ENCODE peak calls at places on chromosome 11, in nine cellular contexts. One of them, this sample, is unnamed.

GRCh38 chr11:130979386-130979972 is 63.2 kb upstream of the SNX19 start:
- DNase-seq in lung: no peak
- DNase-seq in aorta: no peak
- DNase-seq in activated effector memory CD4-positive, alpha-beta T cell treated with anti-CD3 and anti-CD28 coated beads, Interleukin-2, amount 50 U/mL, for 16 hours: no peak
- DNase-seq in HEK293T: peak
- DNase-seq in NCI-H1105: peak
- DNase-seq in suprapubic skin: no peak
- DNase-seq in MM.1S: peak
- DNase-seq in LoVo: peak
- DNase-seq in this sample: no peak

GRCh38 chr11:45237666-45238348 is 48.3 kb downstream of the SYT13 start:
- DNase-seq in activated effector memory CD4-positive, alpha-beta T cell treated with anti-CD3 and anti-CD28 coated beads, Interleukin-2, amount 50 U/mL, for 16 hours: no peak
- DNase-seq in MM.1S: no peak
- DNase-seq in NCI-H1105: no peak
- DNase-seq in lung: no peak
- DNase-seq in HEK293T: no peak
- DNase-seq in LoVo: no peak
- DNase-seq in suprapubic skin: no peak
- DNase-seq in aorta: no peak
- DNase-seq in this sample: peak

GRCh38 chr11:131624526-131624925 is 254.1 kb downstream of the NTM start:
- DNase-seq in HEK293T: no peak
- DNase-seq in LoVo: no peak
- DNase-seq in NCI-H1105: no peak
- DNase-seq in activated effector memory CD4-positive, alpha-beta T cell treated with anti-CD3 and anti-CD28 coated beads, Interleukin-2, amount 50 U/mL, for 16 hours: no peak
- DNase-seq in suprapubic skin: no peak
- DNase-seq in MM.1S: no peak
- DNase-seq in lung: no peak
- DNase-seq in aorta: no peak
- DNase-seq in this sample: no peak

GRCh38 chr11:3000032-3000961 is 8.2 kb upstream of the NAP1L4 start:
- DNase-seq in activated effector memory CD4-positive, alpha-beta T cell treated with anti-CD3 and anti-CD28 coated beads, Interleukin-2, amount 50 U/mL, for 16 hours: peak
- DNase-seq in lung: no peak
- DNase-seq in HEK293T: peak
- DNase-seq in NCI-H1105: peak
- DNase-seq in aorta: peak
- DNase-seq in MM.1S: no peak
- DNase-seq in LoVo: no peak
- DNase-seq in suprapubic skin: peak
- DNase-seq in this sample: peak

GRCh38 chr11:66847461-66848232 is 4.4 kb downstream of the RCE1 start:
- DNase-seq in lung: no peak
- DNase-seq in LoVo: no peak
- DNase-seq in activated effector memory CD4-positive, alpha-beta T cell treated with anti-CD3 and anti-CD28 coated beads, Interleukin-2, amount 50 U/mL, for 16 hours: no peak
- DNase-seq in HEK293T: no peak
- DNase-seq in aorta: peak
- DNase-seq in MM.1S: no peak
- DNase-seq in suprapubic skin: peak
- DNase-seq in NCI-H1105: no peak
- DNase-seq in this sample: no peak

GRCh38 chr11:84522331-84522730 is 1104.8 kb downstream of the DLG2 start:
- DNase-seq in suprapubic skin: no peak
- DNase-seq in lung: no peak
- DNase-seq in LoVo: no peak
- DNase-seq in NCI-H1105: no peak
- DNase-seq in HEK293T: no peak
- DNase-seq in activated effector memory CD4-positive, alpha-beta T cell treated with anti-CD3 and anti-CD28 coated beads, Interleukin-2, amount 50 U/mL, for 16 hours: no peak
- DNase-seq in aorta: no peak
- DNase-seq in MM.1S: no peak
- DNase-seq in this sample: no peak

GRCh38 chr11:70661763-70662501 is 263.6 kb downstream of the CTTN start:
- DNase-seq in HEK293T: no peak
- DNase-seq in MM.1S: no peak
- DNase-seq in lung: no peak
- DNase-seq in aorta: no peak
- DNase-seq in suprapubic skin: no peak
- DNase-seq in NCI-H1105: no peak
- DNase-seq in LoVo: no peak
- DNase-seq in activated effector memory CD4-positive, alpha-beta T cell treated with anti-CD3 and anti-CD28 coated beads, Interleukin-2, amount 50 U/mL, for 16 hours: no peak
- DNase-seq in this sample: peak

GRCh38 chr11:46808804-46809431 is 37.2 kb downstream of the CKAP5 start:
- DNase-seq in NCI-H1105: peak
- DNase-seq in lung: no peak
- DNase-seq in LoVo: no peak
- DNase-seq in HEK293T: peak
- DNase-seq in MM.1S: peak
- DNase-seq in aorta: no peak
- DNase-seq in activated effector memory CD4-positive, alpha-beta T cell treated with anti-CD3 and anti-CD28 coated beads, Interleukin-2, amount 50 U/mL, for 16 hours: no peak
- DNase-seq in suprapubic skin: no peak
- DNase-seq in this sample: no peak

GRCh38 chr11:19628018-19628417 is 84.6 kb upstream of the NAV2 start:
- DNase-seq in HEK293T: no peak
- DNase-seq in MM.1S: no peak
- DNase-seq in activated effector memory CD4-positive, alpha-beta T cell treated with anti-CD3 and anti-CD28 coated beads, Interleukin-2, amount 50 U/mL, for 16 hours: no peak
- DNase-seq in suprapubic skin: peak
- DNase-seq in LoVo: no peak
- DNase-seq in aorta: peak
- DNase-seq in NCI-H1105: no peak
- DNase-seq in lung: peak
- DNase-seq in this sample: no peak

GRCh38 chr11:119484741-119485605 is 62.0 kb upstream of the THY1 start:
- DNase-seq in MM.1S: no peak
- DNase-seq in NCI-H1105: no peak
- DNase-seq in lung: no peak
- DNase-seq in LoVo: no peak
- DNase-seq in HEK293T: no peak
- DNase-seq in activated effector memory CD4-positive, alpha-beta T cell treated with anti-CD3 and anti-CD28 coated beads, Interleukin-2, amount 50 U/mL, for 16 hours: peak
- DNase-seq in suprapubic skin: peak
- DNase-seq in aorta: no peak
- DNase-seq in this sample: no peak

GRCh38 chr11:93359396-93359795 is 28.9 kb downstream of the DEUP1 start:
- DNase-seq in NCI-H1105: no peak
- DNase-seq in activated effector memory CD4-positive, alpha-beta T cell treated with anti-CD3 and anti-CD28 coated beads, Interleukin-2, amount 50 U/mL, for 16 hours: no peak
- DNase-seq in lung: no peak
- DNase-seq in HEK293T: no peak
- DNase-seq in suprapubic skin: no peak
- DNase-seq in MM.1S: no peak
- DNase-seq in aorta: no peak
- DNase-seq in LoVo: no peak
- DNase-seq in this sample: no peak

GRCh38 chr11:73028621-73029020 is 113.5 kb downstream of the FCHSD2 start:
- DNase-seq in activated effector memory CD4-positive, alpha-beta T cell treated with anti-CD3 and anti-CD28 coated beads, Interleukin-2, amount 50 U/mL, for 16 hours: no peak
- DNase-seq in MM.1S: no peak
- DNase-seq in aorta: no peak
- DNase-seq in lung: no peak
- DNase-seq in HEK293T: no peak
- DNase-seq in suprapubic skin: no peak
- DNase-seq in LoVo: no peak
- DNase-seq in NCI-H1105: no peak
- DNase-seq in this sample: no peak

GRCh38 chr11:115912484-115912945 is 408.3 kb upstream of the CADM1 start:
- DNase-seq in lung: no peak
- DNase-seq in NCI-H1105: peak
- DNase-seq in aorta: no peak
- DNase-seq in suprapubic skin: no peak
- DNase-seq in activated effector memory CD4-positive, alpha-beta T cell treated with anti-CD3 and anti-CD28 coated beads, Interleukin-2, amount 50 U/mL, for 16 hours: no peak
- DNase-seq in MM.1S: peak
- DNase-seq in HEK293T: peak
- DNase-seq in LoVo: no peak
- DNase-seq in this sample: no peak

GRCh38 chr11:65651589-65652510 is 10.9 kb downstream of the RELA start:
- DNase-seq in MM.1S: no peak
- DNase-seq in HEK293T: no peak
- DNase-seq in LoVo: peak
- DNase-seq in NCI-H1105: no peak
- DNase-seq in activated effector memory CD4-positive, alpha-beta T cell treated with anti-CD3 and anti-CD28 coated beads, Interleukin-2, amount 50 U/mL, for 16 hours: peak
- DNase-seq in lung: no peak
- DNase-seq in suprapubic skin: peak
- DNase-seq in aorta: no peak
- DNase-seq in this sample: no peak

GRCh38 chr11:96162816-96163499 is 180.0 kb downstream of the MAML2 start:
- DNase-seq in activated effector memory CD4-positive, alpha-beta T cell treated with anti-CD3 and anti-CD28 coated beads, Interleukin-2, amount 50 U/mL, for 16 hours: no peak
- DNase-seq in lung: no peak
- DNase-seq in suprapubic skin: no peak
- DNase-seq in HEK293T: no peak
- DNase-seq in NCI-H1105: no peak
- DNase-seq in aorta: no peak
- DNase-seq in MM.1S: no peak
- DNase-seq in LoVo: no peak
- DNase-seq in this sample: no peak

GRCh38 chr11:122197055-122197987 is 81.3 kb upstream of the BLID start:
- DNase-seq in HEK293T: no peak
- DNase-seq in activated effector memory CD4-positive, alpha-beta T cell treated with anti-CD3 and anti-CD28 coated beads, Interleukin-2, amount 50 U/mL, for 16 hours: no peak
- DNase-seq in MM.1S: no peak
- DNase-seq in lung: no peak
- DNase-seq in LoVo: peak
- DNase-seq in NCI-H1105: no peak
- DNase-seq in aorta: peak
- DNase-seq in suprapubic skin: no peak
- DNase-seq in this sample: no peak

GRCh38 chr11:123174196-123175183 is 20.6 kb downstream of the CLMP start:
- DNase-seq in MM.1S: no peak
- DNase-seq in lung: peak
- DNase-seq in LoVo: no peak
- DNase-seq in suprapubic skin: no peak
- DNase-seq in activated effector memory CD4-positive, alpha-beta T cell treated with anti-CD3 and anti-CD28 coated beads, Interleukin-2, amount 50 U/mL, for 16 hours: no peak
- DNase-seq in HEK293T: no peak
- DNase-seq in aorta: no peak
- DNase-seq in NCI-H1105: no peak
- DNase-seq in this sample: no peak

GRCh38 chr11:12430912-12431311 is 53.5 kb downstream of the PARVA start:
- DNase-seq in HEK293T: no peak
- DNase-seq in suprapubic skin: no peak
- DNase-seq in aorta: peak
- DNase-seq in lung: peak
- DNase-seq in NCI-H1105: no peak
- DNase-seq in LoVo: peak
- DNase-seq in MM.1S: no peak
- DNase-seq in activated effector memory CD4-positive, alpha-beta T cell treated with anti-CD3 and anti-CD28 coated beads, Interleukin-2, amount 50 U/mL, for 16 hours: no peak
- DNase-seq in this sample: no peak

GRCh38 chr11:47979378-47980092 is 824 bp upstream of the PTPRJ start:
- DNase-seq in suprapubic skin: no peak
- DNase-seq in MM.1S: no peak
- DNase-seq in activated effector memory CD4-positive, alpha-beta T cell treated with anti-CD3 and anti-CD28 coated beads, Interleukin-2, amount 50 U/mL, for 16 hours: no peak
- DNase-seq in HEK293T: no peak
- DNase-seq in NCI-H1105: no peak
- DNase-seq in lung: no peak
- DNase-seq in aorta: no peak
- DNase-seq in LoVo: no peak
- DNase-seq in this sample: no peak

GRCh38 chr11:128530119-128531091 is 57.0 kb downstream of the ETS1 start:
- DNase-seq in MM.1S: no peak
- DNase-seq in aorta: no peak
- DNase-seq in LoVo: no peak
- DNase-seq in lung: no peak
- DNase-seq in activated effector memory CD4-positive, alpha-beta T cell treated with anti-CD3 and anti-CD28 coated beads, Interleukin-2, amount 50 U/mL, for 16 hours: no peak
- DNase-seq in NCI-H1105: no peak
- DNase-seq in suprapubic skin: no peak
- DNase-seq in HEK293T: no peak
- DNase-seq in this sample: no peak

GRCh38 chr11:86288776-86289507 is 13.1 kb upstream of the HIKESHI start:
- DNase-seq in lung: no peak
- DNase-seq in NCI-H1105: no peak
- DNase-seq in activated effector memory CD4-positive, alpha-beta T cell treated with anti-CD3 and anti-CD28 coated beads, Interleukin-2, amount 50 U/mL, for 16 hours: peak
- DNase-seq in suprapubic skin: no peak
- DNase-seq in LoVo: no peak
- DNase-seq in aorta: no peak
- DNase-seq in HEK293T: no peak
- DNase-seq in MM.1S: no peak
- DNase-seq in this sample: no peak

GRCh38 chr11:1839924-1840779 is 1.4 kb downstream of the TNNI2 start:
- DNase-seq in lung: peak
- DNase-seq in LoVo: no peak
- DNase-seq in aorta: peak
- DNase-seq in NCI-H1105: no peak
- DNase-seq in HEK293T: no peak
- DNase-seq in suprapubic skin: no peak
- DNase-seq in MM.1S: no peak
- DNase-seq in activated effector memory CD4-positive, alpha-beta T cell treated with anti-CD3 and anti-CD28 coated beads, Interleukin-2, amount 50 U/mL, for 16 hours: no peak
- DNase-seq in this sample: no peak

GRCh38 chr11:14519692-14520085 is 497 bp downstream of the PSMA1 start:
- DNase-seq in NCI-H1105: no peak
- DNase-seq in LoVo: no peak
- DNase-seq in aorta: no peak
- DNase-seq in lung: no peak
- DNase-seq in suprapubic skin: no peak
- DNase-seq in activated effector memory CD4-positive, alpha-beta T cell treated with anti-CD3 and anti-CD28 coated beads, Interleukin-2, amount 50 U/mL, for 16 hours: no peak
- DNase-seq in HEK293T: peak
- DNase-seq in MM.1S: no peak
- DNase-seq in this sample: no peak

GRCh38 chr11:114397349-114397982 is 2.8 kb downstream of the C11orf71 start:
- DNase-seq in LoVo: no peak
- DNase-seq in HEK293T: no peak
- DNase-seq in lung: no peak
- DNase-seq in aorta: no peak
- DNase-seq in MM.1S: no peak
- DNase-seq in activated effector memory CD4-positive, alpha-beta T cell treated with anti-CD3 and anti-CD28 coated beads, Interleukin-2, amount 50 U/mL, for 16 hours: no peak
- DNase-seq in suprapubic skin: no peak
- DNase-seq in NCI-H1105: no peak
- DNase-seq in this sample: no peak

GRCh38 chr11:47552086-47552580 is 799 bp downstream of the CELF1 start:
- DNase-seq in HEK293T: no peak
- DNase-seq in LoVo: peak
- DNase-seq in lung: no peak
- DNase-seq in MM.1S: peak
- DNase-seq in aorta: peak
- DNase-seq in NCI-H1105: no peak
- DNase-seq in activated effector memory CD4-positive, alpha-beta T cell treated with anti-CD3 and anti-CD28 coated beads, Interleukin-2, amount 50 U/mL, for 16 hours: no peak
- DNase-seq in suprapubic skin: no peak
- DNase-seq in this sample: no peak

GRCh38 chr11:10564692-10565318 is 3.7 kb downstream of the LYVE1 start:
- DNase-seq in MM.1S: peak
- DNase-seq in activated effector memory CD4-positive, alpha-beta T cell treated with anti-CD3 and anti-CD28 coated beads, Interleukin-2, amount 50 U/mL, for 16 hours: no peak
- DNase-seq in NCI-H1105: no peak
- DNase-seq in suprapubic skin: no peak
- DNase-seq in aorta: no peak
- DNase-seq in HEK293T: no peak
- DNase-seq in lung: no peak
- DNase-seq in LoVo: no peak
- DNase-seq in this sample: no peak

GRCh38 chr11:34256591-34256990 is 101.2 kb downstream of the ABTB2 start:
- DNase-seq in activated effector memory CD4-positive, alpha-beta T cell treated with anti-CD3 and anti-CD28 coated beads, Interleukin-2, amount 50 U/mL, for 16 hours: no peak
- DNase-seq in lung: no peak
- DNase-seq in HEK293T: no peak
- DNase-seq in suprapubic skin: no peak
- DNase-seq in NCI-H1105: no peak
- DNase-seq in LoVo: no peak
- DNase-seq in MM.1S: no peak
- DNase-seq in aorta: no peak
- DNase-seq in this sample: no peak

GRCh38 chr11:91081440-91082088 is 858.7 kb upstream of the CHORDC1 start:
- DNase-seq in suprapubic skin: no peak
- DNase-seq in NCI-H1105: no peak
- DNase-seq in MM.1S: no peak
- DNase-seq in lung: peak
- DNase-seq in activated effector memory CD4-positive, alpha-beta T cell treated with anti-CD3 and anti-CD28 coated beads, Interleukin-2, amount 50 U/mL, for 16 hours: no peak
- DNase-seq in HEK293T: no peak
- DNase-seq in LoVo: no peak
- DNase-seq in aorta: no peak
- DNase-seq in this sample: no peak

GRCh38 chr11:96254087-96254486 is 88.9 kb downstream of the MAML2 start:
- DNase-seq in lung: no peak
- DNase-seq in MM.1S: peak
- DNase-seq in activated effector memory CD4-positive, alpha-beta T cell treated with anti-CD3 and anti-CD28 coated beads, Interleukin-2, amount 50 U/mL, for 16 hours: no peak
- DNase-seq in LoVo: no peak
- DNase-seq in NCI-H1105: no peak
- DNase-seq in aorta: no peak
- DNase-seq in HEK293T: no peak
- DNase-seq in suprapubic skin: no peak
- DNase-seq in this sample: no peak

GRCh38 chr11:67648796-67649613 is 1.5 kb downstream of the ACY3 start:
- DNase-seq in aorta: peak
- DNase-seq in lung: no peak
- DNase-seq in NCI-H1105: no peak
- DNase-seq in HEK293T: no peak
- DNase-seq in LoVo: no peak
- DNase-seq in suprapubic skin: no peak
- DNase-seq in activated effector memory CD4-positive, alpha-beta T cell treated with anti-CD3 and anti-CD28 coated beads, Interleukin-2, amount 50 U/mL, for 16 hours: no peak
- DNase-seq in MM.1S: no peak
- DNase-seq in this sample: no peak

GRCh38 chr11:6927030-6927617 is 898 bp downstream of the ZNF215 start:
- DNase-seq in MM.1S: peak
- DNase-seq in suprapubic skin: no peak
- DNase-seq in activated effector memory CD4-positive, alpha-beta T cell treated with anti-CD3 and anti-CD28 coated beads, Interleukin-2, amount 50 U/mL, for 16 hours: no peak
- DNase-seq in LoVo: peak
- DNase-seq in NCI-H1105: peak
- DNase-seq in aorta: no peak
- DNase-seq in HEK293T: no peak
- DNase-seq in lung: no peak
- DNase-seq in this sample: no peak